ENCODE peak calls at places on chromosome 20, in four cellular contexts. W, J, T and V are unnamed samples.
A peak's percentile ranks its signal among the peaks of the same experiment; 100 is the strongest.

GRCh38 chr20:16692442-16692841 is 37.4 kb upstream of the SNRPB2 start:
- DNase-seq in W (no peak), J (no peak), T (no peak), V (no peak)

GRCh38 chr20:62762376-62762775 is 33.9 kb upstream of the MRGBP start:
- DNase-seq in W (no peak), J (no peak), T (peak; percentile 16), V (no peak)

GRCh38 chr20:23143098-23143497 is 57.0 kb upstream of the CD93 start:
- DNase-seq in W (no peak), T (peak; percentile 80), J (peak; percentile 57), V (peak; percentile 68)

GRCh38 chr20:59333928-59334327 is 33.5 kb downstream of the EDN3 start:
- DNase-seq in J (no peak), W (no peak), T (no peak), V (peak; percentile 59)

GRCh38 chr20:50470249-50470858 is 39.8 kb upstream of the PTPN1 start:
- DNase-seq in J (no peak), T (peak; percentile 33), W (no peak), V (peak; percentile 2)

GRCh38 chr20:10902836-10903410 is 229.1 kb upstream of the JAG1 start:
- DNase-seq in T (no peak), W (no peak), J (no peak), V (no peak)

GRCh38 chr20:57124800-57125399 is 141.5 kb downstream of the BMP7 start:
- DNase-seq in T (no peak), J (peak; percentile 42), W (no peak), V (peak; percentile 80)

GRCh38 chr20:43584448-43585138 is 6.1 kb upstream of the IFT52 start:
- DNase-seq in J (no peak), T (no peak), W (no peak), V (no peak)

GRCh38 chr20:63100926-63101699 is 94.3 kb upstream of the BHLHE23 start:
- DNase-seq in J (no peak), W (no peak), T (no peak), V (no peak)

GRCh38 chr20:34367155-34367554 is 4.1 kb downstream of the ITCH start:
- DNase-seq in T (no peak), W (no peak), J (no peak), V (no peak)

GRCh38 chr20:49675368-49676151 is 38.1 kb downstream of the B4GALT5 start:
- DNase-seq in J (peak; percentile 86), W (no peak), T (no peak), V (no peak)

GRCh38 chr20:20492521-20493334 is 124.8 kb downstream of the INSM1 start:
- DNase-seq in W (no peak), J (no peak), T (peak; percentile 32), V (peak; percentile 99)

GRCh38 chr20:10556519-10557083 is 117.2 kb downstream of the JAG1 start:
- DNase-seq in J (no peak), T (no peak), W (no peak), V (no peak)

GRCh38 chr20:54251093-54251492 is 43.2 kb downstream of the PFDN4 start:
- DNase-seq in J (no peak), T (peak; percentile 54), W (no peak), V (peak; percentile 4)

GRCh38 chr20:50540620-50541605 is 30.7 kb downstream of the PTPN1 start:
- DNase-seq in J (no peak), T (no peak), W (no peak), V (no peak)

GRCh38 chr20:59308493-59309201 is 8.2 kb downstream of the EDN3 start:
- DNase-seq in J (no peak), T (no peak), W (no peak), V (no peak)

GRCh38 chr20:58969439-58969838 is 11.6 kb upstream of the NELFCD start:
- DNase-seq in W (no peak), T (no peak), J (no peak), V (no peak)

GRCh38 chr20:20820780-20821495 is 108.5 kb upstream of the RALGAPA2 start:
- DNase-seq in J (no peak), W (no peak), T (no peak), V (peak; percentile 82)